ENCODE peak calls at places on chromosomes 16 and 17, in nine cellular contexts. One of them, this sample, is unnamed.

GRCh38 chr17:32494621-32495346 is 8.0 kb downstream of the CDK5R1 start:
- DNase-seq in HuH-7: no peak
- DNase-seq in AG10803: no peak
- DNase-seq in tibial artery: no peak
- DNase-seq in WERI-Rb-1: no peak
- DNase-seq in stimulated activated CD4-positive, alpha-beta T cell treated with anti-CD3 and anti-CD28 coated beads, Interleukin-1b, Interleukin-23, amount 100 ng/mL, for 1 hour: no peak
- DNase-seq in ACHN: no peak
- DNase-seq in AML-193: no peak
- DNase-seq in T-helper 1 cell: no peak
- DNase-seq in this sample: no peak

GRCh38 chr17:65027305-65027704 is 29.2 kb downstream of the GNA13 start:
- DNase-seq in T-helper 1 cell: peak
- DNase-seq in stimulated activated CD4-positive, alpha-beta T cell treated with anti-CD3 and anti-CD28 coated beads, Interleukin-1b, Interleukin-23, amount 100 ng/mL, for 1 hour: no peak
- DNase-seq in AML-193: peak
- DNase-seq in ACHN: peak
- DNase-seq in WERI-Rb-1: peak
- DNase-seq in AG10803: peak
- DNase-seq in HuH-7: peak
- DNase-seq in tibial artery: no peak
- DNase-seq in this sample: no peak

GRCh38 chr17:65039349-65039988 is 17.1 kb downstream of the GNA13 start:
- DNase-seq in stimulated activated CD4-positive, alpha-beta T cell treated with anti-CD3 and anti-CD28 coated beads, Interleukin-1b, Interleukin-23, amount 100 ng/mL, for 1 hour: no peak
- DNase-seq in ACHN: no peak
- DNase-seq in tibial artery: no peak
- DNase-seq in AG10803: no peak
- DNase-seq in T-helper 1 cell: peak
- DNase-seq in WERI-Rb-1: no peak
- DNase-seq in HuH-7: no peak
- DNase-seq in AML-193: no peak
- DNase-seq in this sample: no peak

GRCh38 chr16:715448-716249 is 731 bp downstream of the METRN start:
- DNase-seq in T-helper 1 cell: no peak
- DNase-seq in stimulated activated CD4-positive, alpha-beta T cell treated with anti-CD3 and anti-CD28 coated beads, Interleukin-1b, Interleukin-23, amount 100 ng/mL, for 1 hour: no peak
- DNase-seq in HuH-7: no peak
- DNase-seq in tibial artery: no peak
- DNase-seq in AML-193: no peak
- DNase-seq in AG10803: no peak
- DNase-seq in WERI-Rb-1: peak
- DNase-seq in ACHN: peak
- DNase-seq in this sample: no peak

GRCh38 chr16:85568519-85568918 is 44.6 kb upstream of the GSE1 start:
- DNase-seq in WERI-Rb-1: no peak
- DNase-seq in AML-193: no peak
- DNase-seq in tibial artery: peak
- DNase-seq in T-helper 1 cell: no peak
- DNase-seq in AG10803: no peak
- DNase-seq in ACHN: no peak
- DNase-seq in stimulated activated CD4-positive, alpha-beta T cell treated with anti-CD3 and anti-CD28 coated beads, Interleukin-1b, Interleukin-23, amount 100 ng/mL, for 1 hour: no peak
- DNase-seq in HuH-7: no peak
- DNase-seq in this sample: no peak

GRCh38 chr16:53055603-53056527 is 1.1 kb downstream of the CHD9 start:
- DNase-seq in AML-193: peak
- DNase-seq in T-helper 1 cell: no peak
- DNase-seq in ACHN: peak
- DNase-seq in WERI-Rb-1: no peak
- DNase-seq in stimulated activated CD4-positive, alpha-beta T cell treated with anti-CD3 and anti-CD28 coated beads, Interleukin-1b, Interleukin-23, amount 100 ng/mL, for 1 hour: no peak
- DNase-seq in AG10803: peak
- DNase-seq in HuH-7: peak
- DNase-seq in tibial artery: peak
- DNase-seq in this sample: no peak

GRCh38 chr17:66964930-66965800 is 658 bp downstream of the CACNG4 start:
- DNase-seq in HuH-7: peak
- DNase-seq in ACHN: no peak
- DNase-seq in AML-193: no peak
- DNase-seq in WERI-Rb-1: peak
- DNase-seq in AG10803: no peak
- DNase-seq in tibial artery: no peak
- DNase-seq in stimulated activated CD4-positive, alpha-beta T cell treated with anti-CD3 and anti-CD28 coated beads, Interleukin-1b, Interleukin-23, amount 100 ng/mL, for 1 hour: no peak
- DNase-seq in T-helper 1 cell: no peak
- DNase-seq in this sample: no peak

GRCh38 chr17:76428511-76428910 is 24.4 kb downstream of the UBE2O start:
- DNase-seq in stimulated activated CD4-positive, alpha-beta T cell treated with anti-CD3 and anti-CD28 coated beads, Interleukin-1b, Interleukin-23, amount 100 ng/mL, for 1 hour: no peak
- DNase-seq in AG10803: no peak
- DNase-seq in HuH-7: no peak
- DNase-seq in ACHN: no peak
- DNase-seq in AML-193: no peak
- DNase-seq in tibial artery: no peak
- DNase-seq in T-helper 1 cell: no peak
- DNase-seq in WERI-Rb-1: no peak
- DNase-seq in this sample: no peak

GRCh38 chr17:78488867-78489634 is 88.1 kb downstream of the DNAH17 start:
- DNase-seq in tibial artery: no peak
- DNase-seq in stimulated activated CD4-positive, alpha-beta T cell treated with anti-CD3 and anti-CD28 coated beads, Interleukin-1b, Interleukin-23, amount 100 ng/mL, for 1 hour: no peak
- DNase-seq in HuH-7: no peak
- DNase-seq in AG10803: no peak
- DNase-seq in T-helper 1 cell: no peak
- DNase-seq in ACHN: no peak
- DNase-seq in WERI-Rb-1: no peak
- DNase-seq in AML-193: no peak
- DNase-seq in this sample: no peak

GRCh38 chr17:2459917-2460271 is 51.8 kb downstream of the METTL16 start:
- DNase-seq in ACHN: no peak
- DNase-seq in tibial artery: no peak
- DNase-seq in HuH-7: no peak
- DNase-seq in WERI-Rb-1: no peak
- DNase-seq in stimulated activated CD4-positive, alpha-beta T cell treated with anti-CD3 and anti-CD28 coated beads, Interleukin-1b, Interleukin-23, amount 100 ng/mL, for 1 hour: no peak
- DNase-seq in AG10803: no peak
- DNase-seq in T-helper 1 cell: no peak
- DNase-seq in AML-193: no peak
- DNase-seq in this sample: no peak

GRCh38 chr16:967546-968295 is 3.1 kb downstream of the LMF1 start:
- DNase-seq in stimulated activated CD4-positive, alpha-beta T cell treated with anti-CD3 and anti-CD28 coated beads, Interleukin-1b, Interleukin-23, amount 100 ng/mL, for 1 hour: no peak
- DNase-seq in T-helper 1 cell: no peak
- DNase-seq in ACHN: no peak
- DNase-seq in AML-193: no peak
- DNase-seq in HuH-7: no peak
- DNase-seq in AG10803: no peak
- DNase-seq in tibial artery: no peak
- DNase-seq in WERI-Rb-1: no peak
- DNase-seq in this sample: no peak

GRCh38 chr17:28717578-28718316 is at the start of gene RAB34:
- DNase-seq in AML-193: no peak
- DNase-seq in AG10803: peak
- DNase-seq in ACHN: peak
- DNase-seq in T-helper 1 cell: no peak
- DNase-seq in HuH-7: peak
- DNase-seq in WERI-Rb-1: no peak
- DNase-seq in stimulated activated CD4-positive, alpha-beta T cell treated with anti-CD3 and anti-CD28 coated beads, Interleukin-1b, Interleukin-23, amount 100 ng/mL, for 1 hour: no peak
- DNase-seq in tibial artery: peak
- DNase-seq in this sample: peak

GRCh38 chr16:56817938-56818337 is 47.1 kb upstream of the SLC12A3 start:
- DNase-seq in ACHN: no peak
- DNase-seq in WERI-Rb-1: no peak
- DNase-seq in HuH-7: no peak
- DNase-seq in AG10803: no peak
- DNase-seq in stimulated activated CD4-positive, alpha-beta T cell treated with anti-CD3 and anti-CD28 coated beads, Interleukin-1b, Interleukin-23, amount 100 ng/mL, for 1 hour: no peak
- DNase-seq in AML-193: no peak
- DNase-seq in T-helper 1 cell: no peak
- DNase-seq in tibial artery: no peak
- DNase-seq in this sample: no peak

GRCh38 chr17:75683467-75684041 is 16.4 kb downstream of the SAP30BP start:
- DNase-seq in tibial artery: no peak
- DNase-seq in stimulated activated CD4-positive, alpha-beta T cell treated with anti-CD3 and anti-CD28 coated beads, Interleukin-1b, Interleukin-23, amount 100 ng/mL, for 1 hour: no peak
- DNase-seq in T-helper 1 cell: no peak
- DNase-seq in HuH-7: no peak
- DNase-seq in AG10803: peak
- DNase-seq in AML-193: no peak
- DNase-seq in ACHN: peak
- DNase-seq in WERI-Rb-1: no peak
- DNase-seq in this sample: no peak

GRCh38 chr17:70558821-70559220 is 389.5 kb downstream of the KCNJ2 start:
- DNase-seq in WERI-Rb-1: no peak
- DNase-seq in tibial artery: no peak
- DNase-seq in AG10803: no peak
- DNase-seq in stimulated activated CD4-positive, alpha-beta T cell treated with anti-CD3 and anti-CD28 coated beads, Interleukin-1b, Interleukin-23, amount 100 ng/mL, for 1 hour: no peak
- DNase-seq in T-helper 1 cell: no peak
- DNase-seq in ACHN: no peak
- DNase-seq in AML-193: no peak
- DNase-seq in HuH-7: no peak
- DNase-seq in this sample: no peak

GRCh38 chr17:28712037-28712704 is 483 bp upstream of the PROCA1 start:
- DNase-seq in stimulated activated CD4-positive, alpha-beta T cell treated with anti-CD3 and anti-CD28 coated beads, Interleukin-1b, Interleukin-23, amount 100 ng/mL, for 1 hour: no peak
- DNase-seq in WERI-Rb-1: no peak
- DNase-seq in AML-193: peak
- DNase-seq in ACHN: no peak
- DNase-seq in tibial artery: peak
- DNase-seq in HuH-7: no peak
- DNase-seq in T-helper 1 cell: peak
- DNase-seq in AG10803: no peak
- DNase-seq in this sample: peak

GRCh38 chr16:66933776-66934137 is 445 bp downstream of the CIAO2B start:
- DNase-seq in HuH-7: no peak
- DNase-seq in T-helper 1 cell: no peak
- DNase-seq in tibial artery: no peak
- DNase-seq in stimulated activated CD4-positive, alpha-beta T cell treated with anti-CD3 and anti-CD28 coated beads, Interleukin-1b, Interleukin-23, amount 100 ng/mL, for 1 hour: peak
- DNase-seq in AG10803: no peak
- DNase-seq in ACHN: peak
- DNase-seq in WERI-Rb-1: no peak
- DNase-seq in AML-193: no peak
- DNase-seq in this sample: no peak

GRCh38 chr16:75252946-75253911 is 1.8 kb upstream of the BCAR1 start:
- DNase-seq in stimulated activated CD4-positive, alpha-beta T cell treated with anti-CD3 and anti-CD28 coated beads, Interleukin-1b, Interleukin-23, amount 100 ng/mL, for 1 hour: no peak
- DNase-seq in HuH-7: no peak
- DNase-seq in ACHN: no peak
- DNase-seq in AML-193: no peak
- DNase-seq in AG10803: peak
- DNase-seq in T-helper 1 cell: peak
- DNase-seq in tibial artery: no peak
- DNase-seq in WERI-Rb-1: no peak
- DNase-seq in this sample: no peak

GRCh38 chr16:57039148-57039812 is 49.9 kb downstream of the NLRC5 start:
- DNase-seq in AG10803: peak
- DNase-seq in WERI-Rb-1: no peak
- DNase-seq in HuH-7: no peak
- DNase-seq in ACHN: no peak
- DNase-seq in tibial artery: no peak
- DNase-seq in AML-193: peak
- DNase-seq in stimulated activated CD4-positive, alpha-beta T cell treated with anti-CD3 and anti-CD28 coated beads, Interleukin-1b, Interleukin-23, amount 100 ng/mL, for 1 hour: no peak
- DNase-seq in T-helper 1 cell: no peak
- DNase-seq in this sample: no peak

GRCh38 chr16:83967838-83968482 is at the start of gene NECAB2:
- DNase-seq in T-helper 1 cell: no peak
- DNase-seq in AML-193: no peak
- DNase-seq in stimulated activated CD4-positive, alpha-beta T cell treated with anti-CD3 and anti-CD28 coated beads, Interleukin-1b, Interleukin-23, amount 100 ng/mL, for 1 hour: no peak
- DNase-seq in ACHN: peak
- DNase-seq in WERI-Rb-1: peak
- DNase-seq in AG10803: peak
- DNase-seq in HuH-7: no peak
- DNase-seq in tibial artery: no peak
- DNase-seq in this sample: no peak

GRCh38 chr17:10758062-10758461 is 28.2 kb upstream of the TMEM220 start:
- DNase-seq in WERI-Rb-1: no peak
- DNase-seq in AG10803: no peak
- DNase-seq in ACHN: no peak
- DNase-seq in stimulated activated CD4-positive, alpha-beta T cell treated with anti-CD3 and anti-CD28 coated beads, Interleukin-1b, Interleukin-23, amount 100 ng/mL, for 1 hour: no peak
- DNase-seq in HuH-7: no peak
- DNase-seq in AML-193: no peak
- DNase-seq in T-helper 1 cell: no peak
- DNase-seq in tibial artery: no peak
- DNase-seq in this sample: no peak

GRCh38 chr16:63385714-63386113 is 1349.5 kb upstream of the CDH8 start:
- DNase-seq in AG10803: no peak
- DNase-seq in HuH-7: no peak
- DNase-seq in tibial artery: no peak
- DNase-seq in stimulated activated CD4-positive, alpha-beta T cell treated with anti-CD3 and anti-CD28 coated beads, Interleukin-1b, Interleukin-23, amount 100 ng/mL, for 1 hour: no peak
- DNase-seq in ACHN: no peak
- DNase-seq in WERI-Rb-1: no peak
- DNase-seq in T-helper 1 cell: no peak
- DNase-seq in AML-193: no peak
- DNase-seq in this sample: no peak

GRCh38 chr17:43368740-43369506 is 29.9 kb upstream of the ARL4D start:
- DNase-seq in HuH-7: peak
- DNase-seq in AG10803: peak
- DNase-seq in tibial artery: peak
- DNase-seq in ACHN: peak
- DNase-seq in WERI-Rb-1: peak
- DNase-seq in T-helper 1 cell: peak
- DNase-seq in AML-193: peak
- DNase-seq in stimulated activated CD4-positive, alpha-beta T cell treated with anti-CD3 and anti-CD28 coated beads, Interleukin-1b, Interleukin-23, amount 100 ng/mL, for 1 hour: peak
- DNase-seq in this sample: peak

GRCh38 chr16:13835357-13835756 is 84.6 kb upstream of the ERCC4 start:
- DNase-seq in AG10803: peak
- DNase-seq in AML-193: no peak
- DNase-seq in ACHN: no peak
- DNase-seq in T-helper 1 cell: no peak
- DNase-seq in stimulated activated CD4-positive, alpha-beta T cell treated with anti-CD3 and anti-CD28 coated beads, Interleukin-1b, Interleukin-23, amount 100 ng/mL, for 1 hour: no peak
- DNase-seq in WERI-Rb-1: no peak
- DNase-seq in HuH-7: no peak
- DNase-seq in tibial artery: no peak
- DNase-seq in this sample: no peak

GRCh38 chr17:29731589-29731929 is 108.8 kb upstream of the CORO6 start:
- DNase-seq in HuH-7: no peak
- DNase-seq in WERI-Rb-1: no peak
- DNase-seq in T-helper 1 cell: no peak
- DNase-seq in ACHN: peak
- DNase-seq in tibial artery: no peak
- DNase-seq in stimulated activated CD4-positive, alpha-beta T cell treated with anti-CD3 and anti-CD28 coated beads, Interleukin-1b, Interleukin-23, amount 100 ng/mL, for 1 hour: no peak
- DNase-seq in AG10803: no peak
- DNase-seq in AML-193: no peak
- DNase-seq in this sample: no peak

GRCh38 chr16:5042574-5043171 is 8.9 kb upstream of the NAGPA start:
- DNase-seq in AML-193: no peak
- DNase-seq in AG10803: no peak
- DNase-seq in stimulated activated CD4-positive, alpha-beta T cell treated with anti-CD3 and anti-CD28 coated beads, Interleukin-1b, Interleukin-23, amount 100 ng/mL, for 1 hour: no peak
- DNase-seq in HuH-7: no peak
- DNase-seq in WERI-Rb-1: no peak
- DNase-seq in tibial artery: no peak
- DNase-seq in ACHN: no peak
- DNase-seq in T-helper 1 cell: no peak
- DNase-seq in this sample: no peak

GRCh38 chr16:81265658-81266451 is 27.4 kb downstream of the BCO1 start:
- DNase-seq in ACHN: no peak
- DNase-seq in T-helper 1 cell: no peak
- DNase-seq in WERI-Rb-1: no peak
- DNase-seq in stimulated activated CD4-positive, alpha-beta T cell treated with anti-CD3 and anti-CD28 coated beads, Interleukin-1b, Interleukin-23, amount 100 ng/mL, for 1 hour: no peak
- DNase-seq in tibial artery: peak
- DNase-seq in AML-193: no peak
- DNase-seq in HuH-7: no peak
- DNase-seq in AG10803: peak
- DNase-seq in this sample: no peak

GRCh38 chr16:49489686-49490320 is 116.2 kb downstream of the C16orf78 start:
- DNase-seq in stimulated activated CD4-positive, alpha-beta T cell treated with anti-CD3 and anti-CD28 coated beads, Interleukin-1b, Interleukin-23, amount 100 ng/mL, for 1 hour: no peak
- DNase-seq in T-helper 1 cell: no peak
- DNase-seq in WERI-Rb-1: no peak
- DNase-seq in AG10803: no peak
- DNase-seq in tibial artery: peak
- DNase-seq in ACHN: no peak
- DNase-seq in HuH-7: no peak
- DNase-seq in AML-193: no peak
- DNase-seq in this sample: no peak

GRCh38 chr17:79997004-79997673 is 38.5 kb downstream of the TBC1D16 start:
- DNase-seq in ACHN: no peak
- DNase-seq in AML-193: peak
- DNase-seq in HuH-7: no peak
- DNase-seq in tibial artery: no peak
- DNase-seq in T-helper 1 cell: peak
- DNase-seq in WERI-Rb-1: no peak
- DNase-seq in AG10803: no peak
- DNase-seq in stimulated activated CD4-positive, alpha-beta T cell treated with anti-CD3 and anti-CD28 coated beads, Interleukin-1b, Interleukin-23, amount 100 ng/mL, for 1 hour: peak
- DNase-seq in this sample: peak

GRCh38 chr16:17828012-17828411 is 357.3 kb upstream of the XYLT1 start:
- DNase-seq in ACHN: no peak
- DNase-seq in AG10803: peak
- DNase-seq in HuH-7: no peak
- DNase-seq in WERI-Rb-1: no peak
- DNase-seq in T-helper 1 cell: no peak
- DNase-seq in stimulated activated CD4-positive, alpha-beta T cell treated with anti-CD3 and anti-CD28 coated beads, Interleukin-1b, Interleukin-23, amount 100 ng/mL, for 1 hour: no peak
- DNase-seq in AML-193: no peak
- DNase-seq in tibial artery: no peak
- DNase-seq in this sample: no peak

GRCh38 chr16:72878301-72879269 is 169.3 kb downstream of the ZFHX3 start:
- DNase-seq in AG10803: peak
- DNase-seq in AML-193: no peak
- DNase-seq in T-helper 1 cell: no peak
- DNase-seq in tibial artery: no peak
- DNase-seq in HuH-7: no peak
- DNase-seq in WERI-Rb-1: no peak
- DNase-seq in ACHN: no peak
- DNase-seq in stimulated activated CD4-positive, alpha-beta T cell treated with anti-CD3 and anti-CD28 coated beads, Interleukin-1b, Interleukin-23, amount 100 ng/mL, for 1 hour: no peak
- DNase-seq in this sample: no peak